ENCODE peak calls at places on chromosomes 1 and 21, in four cellular contexts. T is heart left ventricle, O is HepG2, G is transverse colon. Y is an unnamed sample. For H3K9me3, the result is how much of the 10 kb centered on the place peaks cover.

GRCh38 chr1:44108241-44108640 is 10.4 kb upstream of the KLF17 start:
- DNase-seq in G (no peak), O (no peak), T (no peak), Y (no peak)

GRCh38 chr21:35697321-35697808 is 363.0 kb downstream of the SETD4 start:
- DNase-seq in O (no peak), G (peak), T (peak), Y (no peak)

GRCh38 chr1:32933742-32934322 is 30.8 kb downstream of the RNF19B start:
- DNase-seq in T (no peak), O (peak), G (peak), Y (peak)

GRCh38 chr1:202241376-202242079 is 47.9 kb downstream of the LGR6 start:
- DNase-seq in T (no peak), O (no peak), G (peak), Y (peak)

GRCh38 chr1:51660570-51660969 is 43.7 kb downstream of the OSBPL9 start:
- DNase-seq in T (no peak), O (no peak), G (no peak), Y (no peak)

GRCh38 chr1:22557341-22557950 is 5.8 kb upstream of the EPHA8 start:
- DNase-seq in G (no peak), T (no peak), O (no peak), Y (no peak)

GRCh38 chr1:4172659-4173599 is 272.9 kb upstream of the C1orf174 start:
- DNase-seq in G (no peak), T (no peak), O (peak), Y (no peak)

GRCh38 chr1:210259496-210259895 is 26.9 kb downstream of the SERTAD4 start:
- DNase-seq in O (no peak), T (peak), G (no peak), Y (no peak)

GRCh38 chr1:51877434-51878306 is 857 bp downstream of the NRDC start:
- DNase-seq in G (peak), O (no peak), T (peak), Y (peak)

GRCh38 chr1:154453155-154453554 is 48.0 kb downstream of the IL6R start:
- DNase-seq in T (no peak), O (no peak), G (no peak), Y (no peak)

GRCh38 chr1:106675558-106675957 is 380.9 kb upstream of the PRMT6 start:
- DNase-seq in G (no peak), O (no peak), T (no peak), Y (no peak)

GRCh38 chr1:14443164-14443787 is 155.2 kb upstream of the KAZN start:
- DNase-seq in O (no peak), G (no peak), T (no peak), Y (no peak)

GRCh38 chr1:208526726-208527125 is 282.5 kb upstream of the PLXNA2 start:
- DNase-seq in O (no peak), T (no peak), G (no peak), Y (no peak)

GRCh38 chr1:205062319-205062718 is 19.3 kb downstream of the CNTN2 start:
- DNase-seq in T (no peak), G (no peak), O (no peak), Y (no peak)

GRCh38 chr1:203187306-203188264 is 1.1 kb upstream of the CHI3L1 start:
- DNase-seq in T (no peak), O (no peak), G (no peak), Y (no peak)

GRCh38 chr1:218553197-218553596 is 208.1 kb downstream of the TGFB2 start:
- DNase-seq in G (no peak), O (no peak), T (no peak), Y (no peak)

GRCh38 chr1:23528245-23528978 is 2.6 kb downstream of the E2F2 start:
- DNase-seq in T (peak), G (peak), O (peak), Y (peak)

GRCh38 chr21:31387560-31388186 is 43.6 kb upstream of the TIAM1 start:
- DNase-seq in T (no peak), O (no peak), G (no peak), Y (no peak)

GRCh38 chr1:61083014-61083798 is 845 bp downstream of the NFIA start:
- DNase-seq in G (peak), O (no peak), T (peak), Y (no peak)

GRCh38 chr1:53026254-53026653 is 35.8 kb upstream of the PODN start:
- DNase-seq in O (no peak), T (no peak), G (no peak), Y (no peak)

GRCh38 chr21:42039470-42039901 is 29.3 kb upstream of the ZBTB21 start:
- DNase-seq in O (no peak), G (no peak), T (no peak), Y (peak)

GRCh38 chr1:40690919-40691537 is 476 bp upstream of the NFYC start:
- DNase-seq in T (no peak), O (no peak), G (no peak), Y (no peak)

GRCh38 chr1:154418062-154418897 is 13.1 kb downstream of the IL6R start:
- DNase-seq in G (peak), O (peak), T (no peak), Y (peak)

GRCh38 chr1:62364726-62365125 is 45.5 kb upstream of the KANK4 start:
- DNase-seq in O (peak), T (no peak), G (no peak), Y (no peak)

GRCh38 chr1:94247146-94248094 is 10.0 kb upstream of the ARHGAP29 start:
- DNase-seq in O (peak), G (peak), T (peak), Y (peak)

GRCh38 chr1:211944733-211945500 is 90.4 kb downstream of the INTS7 start:
- DNase-seq in T (peak), G (peak), O (peak), Y (peak)

GRCh38 chr21:29827647-29828046 is 112.1 kb downstream of the GRIK1 start:
- DNase-seq in O (no peak), T (no peak), G (no peak), Y (no peak)

GRCh38 chr1:42930178-42931107 is 28.2 kb downstream of the SLC2A1 start:
- DNase-seq in T (no peak), O (no peak), G (no peak), Y (no peak)

GRCh38 chr1:202207292-202207691 is 13.7 kb downstream of the LGR6 start:
- DNase-seq in G (no peak), T (no peak), O (no peak), Y (peak)

GRCh38 chr1:222618880-222619321 is 1.0 kb downstream of the MIA3 start:
- DNase-seq in G (peak), O (peak), T (peak), Y (no peak)

GRCh38 chr1:33099290-33100118 is 18.6 kb downstream of the AZIN2 start:
- DNase-seq in T (no peak), O (no peak), G (peak), Y (peak)

GRCh38 chr1:116870322-116870721 is 39.4 kb upstream of the PTGFRN start:
- DNase-seq in G (no peak), O (no peak), T (no peak), Y (no peak)

GRCh38 chr1:116873680-116874271 is 35.9 kb upstream of the PTGFRN start:
- DNase-seq in T (no peak), G (no peak), O (no peak), Y (no peak)

GRCh38 chr1:116869611-116870010 is 40.1 kb upstream of the PTGFRN start:
- DNase-seq in G (no peak), T (no peak), O (no peak), Y (no peak)

GRCh38 chr1:116871772-116872146 is 38.0 kb upstream of the PTGFRN start:
- DNase-seq in G (no peak), O (no peak), T (no peak), Y (no peak)

GRCh38 chr1:116868386-116868785 is 41.3 kb upstream of the PTGFRN start:
- DNase-seq in O (no peak), T (no peak), G (no peak), Y (no peak)
- H3K9me3 ChIP-seq in O (under half), T (under half), G (under half), Y (under half)

GRCh38 chr1:156748670-156749428 is 2.6 kb downstream of the HDGF start:
- DNase-seq in G (peak), O (peak), T (peak), Y (no peak)
- TF ChIP-seq POLR2A in G (peak), O (peak), T (no peak), Y (peak)

DNA sequence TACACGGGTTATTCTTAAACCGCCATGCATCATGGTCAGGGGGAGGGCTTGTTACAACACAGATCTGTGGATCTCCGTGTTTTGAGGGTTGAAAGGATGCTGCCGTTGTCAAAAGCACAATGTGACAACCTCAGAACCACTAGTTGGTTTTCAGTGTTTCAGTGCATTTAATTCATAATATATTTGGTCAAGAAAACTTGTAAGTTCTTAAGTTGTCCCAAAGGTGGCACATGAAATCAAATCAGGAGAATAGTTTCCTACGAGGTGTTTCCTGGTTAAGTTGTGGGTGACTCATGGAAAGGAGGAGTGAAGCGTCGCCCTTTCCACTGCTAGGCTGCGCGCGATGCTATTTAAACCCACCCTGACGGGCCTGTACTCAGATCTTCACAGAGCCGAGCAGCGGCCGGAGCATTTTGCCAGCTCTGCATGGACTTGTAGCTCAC is 1531.5 kb upstream of the TPTE start:
- DNase-seq in G (no peak), O (peak), T (no peak), Y (no peak)
- H3K9me3 ChIP-seq in G (under half), O (half or more), T (under half), Y (under half)

DNA sequence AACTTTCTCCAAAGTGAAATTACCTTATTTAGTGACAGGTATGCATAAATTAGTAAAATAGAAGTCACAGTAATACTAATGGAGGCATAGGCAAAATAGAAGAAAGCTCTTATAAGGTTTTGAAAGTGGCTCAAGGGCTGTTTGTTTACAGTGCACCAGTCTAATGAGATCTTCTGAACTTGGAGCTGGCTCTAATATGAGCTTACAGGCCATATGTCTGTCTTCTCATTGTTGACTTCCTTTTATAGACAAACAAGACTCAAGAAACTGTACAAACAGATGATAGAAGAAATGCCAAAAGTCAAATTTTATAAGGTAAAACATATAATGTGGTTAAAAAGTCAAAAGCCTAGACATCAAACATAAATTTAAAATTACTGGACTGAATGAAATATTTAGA is 207.5 kb upstream of the NEGR1 start:
- DNase-seq in G (no peak), O (no peak), T (no peak), Y (no peak)
- TF ChIP-seq POLR2A in G (no peak), O (no peak), T (no peak), Y (no peak)

GRCh38 chr1:152426731-152427130 is 12.7 kb upstream of the CRNN start:
- DNase-seq in G (no peak), O (no peak), T (no peak), Y (no peak)
- H3K9me3 ChIP-seq in G (under half), O (under half), T (under half), Y (under half)

GRCh38 chr1:185317886-185318310 is 855 bp upstream of the IVNS1ABP start:
- DNase-seq in O (no peak), G (peak), T (peak), Y (peak)
- TF ChIP-seq POLR2A in O (no peak), G (no peak), T (no peak), Y (no peak)

GRCh38 chr1:199338760-199339159 is 688.8 kb upstream of the NR5A2 start:
- DNase-seq in O (no peak), G (no peak), T (no peak), Y (no peak)
- H3K9me3 ChIP-seq in O (under half), G (under half), T (under half), Y (under half)

DNA sequence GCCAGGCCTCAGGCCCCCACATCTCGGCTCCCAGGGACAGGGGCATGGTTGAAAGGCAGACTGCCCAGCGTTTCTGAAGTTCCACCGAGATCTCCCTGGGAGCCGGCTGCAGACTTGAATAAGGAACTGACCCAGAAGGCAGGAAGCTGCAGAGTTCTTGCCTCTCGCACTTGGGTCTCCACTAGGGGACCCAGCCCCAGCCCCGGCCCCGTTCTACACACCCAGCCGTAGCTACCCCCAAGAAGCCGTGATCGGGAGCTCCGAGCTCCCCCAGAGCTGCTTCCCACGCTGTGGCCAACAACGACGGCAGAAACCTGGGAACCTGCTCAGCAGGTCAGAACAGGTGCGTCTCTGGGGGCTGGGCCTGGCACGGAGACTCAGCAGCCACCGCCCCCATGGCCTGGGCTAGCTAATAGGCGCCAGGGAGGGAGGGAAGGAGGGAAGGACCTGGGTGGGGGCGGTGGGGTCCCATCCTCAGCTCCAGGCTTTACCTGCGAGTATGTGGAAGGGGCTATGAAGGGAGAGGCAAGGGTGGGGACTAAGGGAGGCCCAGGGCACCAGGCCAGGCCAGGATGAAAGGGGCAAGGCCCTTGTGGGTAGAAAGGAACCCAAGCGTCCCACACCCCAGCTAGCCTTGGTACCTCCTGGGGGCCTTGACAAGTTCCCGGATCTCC is at the start of gene NECTIN4:
- DNase-seq in G (peak), T (no peak), O (no peak), Y (peak)
- TF ChIP-seq POLR2A in G (peak), T (no peak), O (no peak), Y (peak)